ENCODE peak calls at places on chromosomes 4 and X, in five cellular contexts. B is WTC11, M is hypothalamus, Q is foreskin fibroblast, W is fibroblast of the aortic adventitia. L is an unnamed sample.

GRCh38 chr4:15837591-15837990 is 59.5 kb downstream of the CD38 start:
- DNase-seq in Q (no peak), M (no peak), W (no peak), B (no peak), L (no peak)

GRCh38 chrX:155086202-155086840 is 15.0 kb downstream of the BRCC3 start:
- DNase-seq in Q (peak), M (no peak), W (peak), B (peak), L (peak)

GRCh38 chrX:154779261-154779660 is 16.6 kb downstream of the DKC1 start:
- DNase-seq in Q (peak), B (no peak), W (peak), M (no peak), L (no peak)

GRCh38 chr4:81459233-81459632 is 12.5 kb downstream of the RASGEF1B start:
- DNase-seq in W (no peak), B (no peak), Q (no peak), M (no peak), L (no peak)

GRCh38 chr4:99863804-99864203 is 30.4 kb downstream of the LAMTOR3 start:
- DNase-seq in M (no peak), Q (peak), B (no peak), W (no peak), L (no peak)

GRCh38 chr4:33924239-33924638 is 2320.1 kb downstream of the ARAP2 start:
- DNase-seq in W (peak), Q (peak), B (peak), M (no peak), L (no peak)

GRCh38 chr4:15784959-15785634 is 7.0 kb downstream of the CD38 start:
- DNase-seq in B (no peak), M (no peak), W (no peak), Q (no peak), L (no peak)

GRCh38 chrX:34559325-34559724 is 97.8 kb downstream of the TMEM47 start:
- DNase-seq in M (no peak), B (peak), W (peak), Q (peak), L (no peak)

GRCh38 chr4:821181-821591 is 4.7 kb downstream of the CPLX1 start:
- DNase-seq in M (no peak), B (no peak), Q (no peak), W (no peak), L (no peak)

GRCh38 chr4:16120720-16121119 is 36.9 kb upstream of the PROM1 start:
- DNase-seq in B (no peak), M (no peak), Q (no peak), W (no peak), L (no peak)

GRCh38 chrX:149152941-149153340 is 352.2 kb downstream of the IDS start:
- DNase-seq in B (no peak), M (no peak), Q (no peak), W (no peak), L (no peak)

GRCh38 chrX:71098302-71098701 is 2.7 kb downstream of the FOXO4 start:
- DNase-seq in Q (peak), B (peak), W (peak), M (peak), L (no peak)

GRCh38 chrX:154371771-154372300 is 2.6 kb downstream of the FLNA start:
- DNase-seq in Q (no peak), W (no peak), B (peak), M (no peak), L (no peak)

GRCh38 chr4:82381235-82381634 is 7.4 kb upstream of the HNRNPD start:
- DNase-seq in W (no peak), B (no peak), Q (no peak), M (no peak), L (no peak)

GRCh38 chr4:90127706-90128345 is 632 bp downstream of the CCSER1 start:
- DNase-seq in M (peak), Q (no peak), B (peak), W (no peak), L (peak)

GRCh38 chr4:85722806-85723205 is 247.9 kb downstream of the ARHGAP24 start:
- DNase-seq in B (no peak), M (no peak), Q (peak), W (no peak), L (no peak)

GRCh38 chr4:56655627-56656345 is 25.3 kb downstream of the HOPX start:
- DNase-seq in Q (peak), B (peak), M (no peak), W (no peak), L (peak)

GRCh38 chr4:143626134-143626859 is 74.2 kb downstream of the FREM3 start:
- DNase-seq in Q (peak), W (peak), M (no peak), B (no peak), L (no peak)

GRCh38 chr4:158782539-158783360 is 13.9 kb downstream of the FNIP2 start:
- DNase-seq in Q (no peak), M (no peak), W (peak), B (no peak), L (no peak)

GRCh38 chr4:16026155-16026761 is 57.6 kb downstream of the PROM1 start:
- DNase-seq in Q (peak), M (no peak), B (no peak), W (peak), L (no peak)

GRCh38 chrX:31546130-31546529 is 474.3 kb upstream of the FTHL17 start:
- DNase-seq in B (no peak), W (peak), Q (peak), M (no peak), L (no peak)